ENCODE peak calls at places on chromosomes 5 and 9, in seven cellular contexts. Y is thoracic aorta, G is body of pancreas, T is neural progenitor cell, X is transverse colon, A is suprapubic skin, J is heart left ventricle. P is an unnamed sample. For H3K4me1, the result is how much of the 10 kb centered on the place peaks cover.

GRCh38 chr9:86175743-86176456 is 76.5 kb upstream of the GOLM1 start:
- DNase-seq in X (no peak), Y (no peak), J (no peak), G (peak), T (no peak), A (no peak), P (peak)

GRCh38 chr5:81936750-81937149 is 35.1 kb upstream of the ATG10 start:
- DNase-seq in Y (no peak), G (no peak), X (no peak), T (no peak), J (no peak), A (no peak), P (no peak)

GRCh38 chr9:71465392-71465791 is 302.9 kb downstream of the CEMIP2 start:
- DNase-seq in A (no peak), Y (no peak), X (no peak), J (no peak), T (no peak), G (no peak), P (no peak)

GRCh38 chr9:105679406-105680022 is 14.8 kb upstream of the TMEM38B start:
- DNase-seq in Y (no peak), G (no peak), A (no peak), X (no peak), J (no peak), T (no peak), P (no peak)

GRCh38 chr9:71490810-71491209 is 277.5 kb downstream of the CEMIP2 start:
- DNase-seq in G (no peak), T (peak), A (no peak), X (no peak), J (no peak), Y (no peak), P (no peak)

GRCh38 chr9:34651286-34651685 is 699 bp upstream of the IL11RA start:
- DNase-seq in G (peak), A (no peak), T (no peak), Y (no peak), J (no peak), X (peak), P (no peak)

GRCh38 chr9:92983984-92984589 is 36.8 kb downstream of the FGD3 start:
- DNase-seq in X (no peak), T (peak), A (no peak), J (no peak), Y (no peak), G (no peak), P (no peak)

GRCh38 chr5:59188415-59189225 is 605.7 kb downstream of the RAB3C start:
- DNase-seq in G (peak), Y (no peak), X (peak), T (peak), A (peak), J (peak), P (peak)

GRCh38 chr5:2742921-2743679 is 8.4 kb downstream of the IRX2 start:
- DNase-seq in X (no peak), A (peak), G (no peak), T (peak), J (no peak), Y (no peak), P (no peak)

GRCh38 chr5:140868721-140869554 is at the start of gene PCDHA11:
- DNase-seq in T (peak), X (no peak), G (peak), Y (no peak), A (no peak), J (no peak), P (peak)

GRCh38 chr5:132425009-132425937 is 55.8 kb downstream of the SLC22A5 start:
- DNase-seq in A (no peak), X (peak), T (no peak), J (no peak), G (no peak), Y (no peak), P (peak)

GRCh38 chr9:15271403-15271802 is 35.6 kb downstream of the TTC39B start:
- DNase-seq in G (no peak), A (no peak), Y (no peak), T (no peak), J (no peak), X (no peak), P (no peak)

GRCh38 chr5:179405426-179406030 is 60.3 kb upstream of the ADAMTS2 start:
- DNase-seq in J (no peak), X (no peak), Y (no peak), A (no peak), G (no peak), T (no peak), P (no peak)

GRCh38 chr5:131514316-131515275 is 120.4 kb downstream of the RAPGEF6 start:
- DNase-seq in G (no peak), X (no peak), J (no peak), A (no peak), T (no peak), Y (no peak), P (no peak)

GRCh38 chr9:91657501-91657900 is 233.9 kb upstream of the NFIL3 start:
- DNase-seq in T (no peak), A (no peak), J (no peak), G (no peak), X (no peak), Y (no peak), P (no peak)

GRCh38 chr9:131723632-131724031 is 16.2 kb downstream of the RAPGEF1 start:
- DNase-seq in X (no peak), T (no peak), A (no peak), G (no peak), Y (no peak), J (no peak), P (no peak)

GRCh38 chr9:131720330-131720729 is 19.5 kb downstream of the RAPGEF1 start:
- DNase-seq in G (no peak), A (no peak), J (no peak), T (no peak), X (peak), Y (no peak), P (no peak)

GRCh38 chr9:131719262-131719908 is 20.5 kb downstream of the RAPGEF1 start:
- DNase-seq in Y (no peak), G (no peak), T (no peak), J (no peak), A (no peak), X (no peak), P (no peak)

GRCh38 chr9:131722260-131722659 is 17.6 kb downstream of the RAPGEF1 start:
- DNase-seq in G (no peak), Y (no peak), A (no peak), X (no peak), J (no peak), T (no peak), P (no peak)

GRCh38 chr9:131721096-131721495 is 18.8 kb downstream of the RAPGEF1 start:
- DNase-seq in A (no peak), G (no peak), T (no peak), X (no peak), J (no peak), Y (no peak), P (no peak)
- H3K27ac ChIP-seq in A (no peak), G (no peak), T (no peak), X (no peak), J (no peak), Y (no peak), P (no peak)

GRCh38 chr9:18688581-18688980 is 214.6 kb downstream of the ADAMTSL1 start:
- DNase-seq in X (no peak), G (no peak), A (no peak), J (no peak), Y (no peak), T (no peak), P (peak)
- TF ChIP-seq CTCF in X (no peak), G (no peak), A (no peak), J (no peak), Y (no peak), T (no peak), P (no peak)

GRCh38 chr9:134127616-134128015 is 8.3 kb upstream of the WDR5 start:
- DNase-seq in A (no peak), X (no peak), G (no peak), Y (no peak), J (no peak), T (no peak), P (no peak)

GRCh38 chr9:134128727-134129679 is 6.9 kb upstream of the WDR5 start:
- DNase-seq in Y (no peak), X (no peak), A (no peak), G (no peak), J (peak), T (no peak), P (no peak)

GRCh38 chr9:134132208-134132870 is 3.5 kb upstream of the WDR5 start:
- DNase-seq in J (peak), G (no peak), X (no peak), Y (no peak), A (no peak), T (no peak), P (no peak)

GRCh38 chr9:134131471-134132207 is 4.2 kb upstream of the WDR5 start:
- DNase-seq in T (no peak), Y (no peak), J (peak), G (no peak), X (no peak), A (no peak), P (no peak)

GRCh38 chr9:134130503-134131375 is 5.1 kb upstream of the WDR5 start:
- DNase-seq in G (peak), Y (no peak), J (peak), T (peak), X (peak), A (no peak), P (no peak)
- H3K4me1 ChIP-seq in G (under half), Y (under half), J (under half), T (under half), X (under half), A (under half), P (under half)

DNA sequence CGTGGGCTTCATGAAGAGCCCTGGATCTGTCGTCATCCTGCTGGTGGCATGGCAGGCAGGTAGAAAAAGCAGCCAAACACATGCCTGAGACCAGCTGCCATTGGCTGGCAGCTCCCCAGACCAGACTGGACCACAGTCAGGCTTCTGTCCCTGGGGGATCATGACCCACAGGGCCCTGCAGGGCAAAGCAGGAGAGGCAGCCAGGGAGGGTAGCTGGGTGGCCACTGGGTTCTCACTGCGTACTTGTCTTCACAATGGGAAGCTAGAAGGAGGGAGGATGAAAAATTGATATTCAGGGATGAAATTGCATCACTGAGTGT is 67.8 kb upstream of the GARNL3 start:
- DNase-seq in X (no peak), G (no peak), A (no peak), T (no peak), J (no peak), Y (no peak), P (no peak)
- H3K27ac ChIP-seq in X (no peak), G (no peak), A (no peak), T (no peak), J (peak), Y (no peak), P (no peak)

P was measured in foreskin keratinocyte.